ENCODE peak calls at places on chromosomes 2 and 18, in four cellular contexts. N is A172, F is T follicular helper cell, K is adrenal gland. E is an unnamed sample.
A peak's percentile ranks its signal among the peaks of the same experiment; 100 is the strongest.

GRCh38 chr18:75735291-75735690 is 307.8 kb upstream of the SMIM21 start:
- DNase-seq in F (no peak), K (no peak), N (no peak), E (no peak)

GRCh38 chr2:109057686-109058085 is 68.7 kb upstream of the EDAR start:
- DNase-seq in K (no peak), N (no peak), F (no peak), E (no peak)

GRCh38 chr2:137525644-137526190 is 438.6 kb upstream of the HNMT start:
- DNase-seq in K (no peak), F (no peak), N (no peak), E (no peak)

GRCh38 chr2:96546797-96547196 is 10.2 kb downstream of the ARID5A start:
- DNase-seq in N (no peak), F (no peak), K (no peak), E (no peak)

GRCh38 chr2:213559053-213559452 is 274.8 kb downstream of the SPAG16 start:
- DNase-seq in F (no peak), N (no peak), K (no peak), E (no peak)

GRCh38 chr2:202643012-202643858 is 8.5 kb downstream of the FAM117B start:
- DNase-seq in N (no peak), F (no peak), K (no peak), E (no peak)

GRCh38 chr2:2876350-2877042 is 501.1 kb downstream of the EIPR1 start:
- DNase-seq in F (no peak), N (no peak), K (no peak), E (no peak)

GRCh38 chr2:27736031-27736889 is 35.3 kb upstream of the MRPL33 start:
- DNase-seq in N (no peak), K (no peak), F (no peak), E (no peak)

GRCh38 chr18:24370120-24370519 is 27.5 kb downstream of the OSBPL1A start:
- DNase-seq in N (no peak), K (no peak), F (no peak), E (no peak)

GRCh38 chr2:19759880-19760279 is 141.9 kb downstream of the TTC32 start:
- DNase-seq in N (no peak), F (no peak), K (no peak), E (no peak)

GRCh38 chr18:74534981-74535649 is 815 bp downstream of the CNDP1 start:
- DNase-seq in K (no peak), F (no peak), N (no peak), E (no peak)

GRCh38 chr18:63195410-63196159 is 124.0 kb downstream of the BCL2 start:
- DNase-seq in F (no peak), K (no peak), N (no peak), E (no peak)

GRCh38 chr18:48838921-48839818 is 111.6 kb downstream of the SMAD7 start:
- DNase-seq in K (peak; percentile 80), F (no peak), N (peak; percentile 54), E (no peak)

GRCh38 chr2:40820319-40820718 is 368.4 kb upstream of the SLC8A1 start:
- DNase-seq in K (no peak), N (no peak), F (no peak), E (no peak)

GRCh38 chr18:6489977-6490376 is 75.3 kb upstream of the L3MBTL4 start:
- DNase-seq in F (no peak), N (no peak), K (no peak), E (no peak)

GRCh38 chr2:233480490-233481202 is 85.9 kb downstream of the USP40 start:
- DNase-seq in F (no peak), K (no peak), N (peak; percentile 18), E (no peak)

GRCh38 chr2:75140288-75140687 is 59.0 kb downstream of the TACR1 start:
- DNase-seq in K (no peak), F (no peak), N (no peak), E (no peak)

GRCh38 chr2:238267884-238268680 is 20.3 kb downstream of the PER2 start:
- DNase-seq in F (no peak), K (no peak), N (no peak), E (no peak)

GRCh38 chr2:3214827-3215404 is 162.7 kb downstream of the EIPR1 start:
- DNase-seq in F (no peak), N (no peak), K (no peak), E (no peak)

GRCh38 chr2:11716689-11717321 is 29.6 kb upstream of the LPIN1 start:
- DNase-seq in F (no peak), N (no peak), K (no peak), E (no peak)

GRCh38 chr2:174247474-174248186 is 702 bp downstream of the OLA1 start:
- DNase-seq in K (no peak), F (no peak), N (peak; percentile 27), E (no peak)

GRCh38 chr2:129748653-129749052 is 230.8 kb upstream of the RAB6C start:
- DNase-seq in N (no peak), K (no peak), F (no peak), E (no peak)

GRCh38 chr2:182625814-182626213 is 90.2 kb upstream of the DNAJC10 start:
- DNase-seq in N (no peak), F (no peak), K (no peak), E (no peak)

GRCh38 chr18:63999871-64000270 is 30.0 kb downstream of the SERPINB8 start:
- DNase-seq in K (no peak), N (no peak), F (no peak), E (no peak)

E was measured in T-helper 2 cell treated with Interferon-gamma antibody and Interleukin-4, amounts not matched to agents 5 μg/mL and 100 μg/mL, for 36 hours.